ENCODE peak calls at places on chromosome 19, in seven cellular contexts. A, I, F, Z, Y, V and O are unnamed samples.

GRCh38 chr19:2774953-2775555 is 8.0 kb downstream of the SGTA start:
- DNase-seq in A (no peak), I (no peak), F (peak), Z (no peak), Y (no peak), V (no peak), O (no peak)

GRCh38 chr19:23785982-23786381 is 27.3 kb upstream of the ZNF681 start:
- DNase-seq in A (no peak), I (no peak), F (no peak), Z (no peak), Y (no peak), V (no peak), O (no peak)

GRCh38 chr19:47780215-47780551 is 1.7 kb downstream of the SELENOW start:
- DNase-seq in A (no peak), I (no peak), F (no peak), Z (no peak), Y (no peak), V (no peak), O (no peak)

GRCh38 chr19:48660854-48661731 is 11.7 kb downstream of the NTN5 start:
- DNase-seq in A (peak), I (peak), F (peak), Z (peak), Y (peak), V (peak), O (peak)

GRCh38 chr19:55454787-55455243 is 6.6 kb downstream of the ISOC2 start:
- DNase-seq in A (no peak), I (peak), F (no peak), Z (no peak), Y (peak), V (no peak), O (no peak)

GRCh38 chr19:58088521-58089052 is 9.4 kb downstream of the ZSCAN18 start:
- DNase-seq in A (no peak), I (no peak), F (no peak), Z (no peak), Y (no peak), V (no peak), O (no peak)

GRCh38 chr19:8429826-8430225 is 14.9 kb upstream of the HNRNPM start:
- DNase-seq in A (no peak), I (no peak), F (no peak), Z (no peak), Y (no peak), V (no peak), O (no peak)

GRCh38 chr19:36679455-36679854 is 8.0 kb upstream of the ZNF567 start:
- DNase-seq in A (no peak), I (no peak), F (no peak), Z (no peak), Y (no peak), V (no peak), O (no peak)

GRCh38 chr19:2045501-2046045 is 5.5 kb downstream of the MKNK2 start:
- DNase-seq in A (no peak), I (no peak), F (no peak), Z (peak), Y (no peak), V (no peak), O (no peak)

GRCh38 chr19:41595258-41595889 is 19.4 kb downstream of the CEACAM21 start:
- DNase-seq in A (no peak), I (peak), F (peak), Z (peak), Y (peak), V (peak), O (no peak)

GRCh38 chr19:56537442-56537841 is 1.3 kb upstream of the ZFP28 start:
- DNase-seq in A (no peak), I (no peak), F (no peak), Z (no peak), Y (no peak), V (no peak), O (no peak)
- H3K4me3 ChIP-seq in A (peak), I (peak), F (peak), Z (peak), Y (no peak), V (peak), O (peak)

DNA sequence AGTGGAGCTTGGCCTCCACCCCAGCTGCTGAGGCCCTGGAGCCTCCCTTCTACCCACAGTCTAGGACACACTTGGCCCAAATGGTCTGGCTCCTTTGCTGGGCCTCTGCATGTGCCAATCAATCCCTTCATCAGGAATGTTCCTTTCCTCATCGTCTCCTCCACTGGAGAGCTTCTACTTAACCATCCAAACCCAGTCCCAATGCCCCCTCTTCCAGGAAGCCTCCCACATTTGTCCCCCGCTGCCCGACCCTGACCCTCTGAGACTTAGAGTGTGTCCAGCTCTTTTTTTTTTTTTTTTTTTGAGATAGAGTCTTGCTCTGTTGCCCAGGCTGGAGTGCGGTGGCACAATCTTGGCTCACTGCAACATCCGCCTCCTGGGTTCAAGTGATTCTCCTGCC is 2.5 kb downstream of the DUS3L start:
- DNase-seq in A (no peak), I (no peak), F (no peak), Z (no peak), Y (no peak), V (no peak), O (no peak)
- H3K27ac ChIP-seq in A (no peak), I (no peak), F (no peak), Z (no peak), Y (no peak), V (no peak), O (no peak)

DNA sequence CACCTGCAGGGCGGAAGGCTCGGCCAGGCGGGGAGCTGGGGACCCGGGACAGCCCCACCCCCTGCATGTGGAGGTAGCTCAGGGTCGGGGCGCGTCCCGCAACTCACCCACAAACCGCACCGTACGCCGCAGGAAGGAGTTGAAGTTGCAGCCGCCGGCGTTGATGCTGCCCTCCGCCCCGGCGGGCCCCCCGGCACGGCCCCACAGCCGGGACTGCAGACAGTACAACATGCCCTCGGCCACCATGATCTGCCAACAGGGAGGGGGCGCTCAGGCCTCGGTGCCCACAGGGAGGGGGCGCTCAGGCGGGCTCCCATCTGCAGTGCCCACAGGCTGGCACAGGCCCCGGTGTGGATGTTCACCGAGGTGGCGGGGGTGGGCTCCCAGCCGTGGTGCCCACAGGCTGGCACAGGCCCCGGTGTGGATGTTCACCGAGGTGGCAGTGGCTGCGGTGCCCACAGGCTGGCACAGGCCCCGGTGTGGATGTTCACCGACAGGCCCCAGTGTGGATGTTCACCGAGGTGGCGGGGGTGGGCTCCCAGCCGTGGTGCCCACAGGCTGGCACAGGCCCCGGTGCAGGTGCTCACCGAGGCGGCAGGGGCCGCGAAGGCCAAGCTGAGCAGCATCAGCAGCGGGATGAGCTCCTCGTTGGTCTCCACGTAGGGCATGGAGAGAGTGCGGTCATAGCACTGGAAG is 6.5 kb downstream of the PLPPR3 start:
- DNase-seq in A (no peak), I (no peak), F (no peak), Z (no peak), Y (no peak), V (peak), O (no peak)
- H3K4me3 ChIP-seq in A (no peak), I (no peak), F (no peak), Z (no peak), Y (no peak), V (no peak), O (no peak)

GRCh38 chr19:7393934-7394508 is 45.3 kb downstream of the ARHGEF18 start:
- DNase-seq in A (no peak), I (no peak), F (no peak), Z (no peak), Y (no peak), V (no peak), O (no peak)
- H3K27ac ChIP-seq in A (peak), I (peak), F (no peak), Z (no peak), Y (peak), V (no peak), O (no peak)

GRCh38 chr19:18893573-18894253 is 2.2 kb downstream of the CERS1 start:
- DNase-seq in A (no peak), I (no peak), F (no peak), Z (no peak), Y (no peak), V (peak), O (no peak)
- H3K4me3 ChIP-seq in A (no peak), I (no peak), F (peak), Z (peak), Y (no peak), V (no peak), O (no peak)

GRCh38 chr19:28426902-28427232 is 786.1 kb downstream of the UQCRFS1 start:
- DNase-seq in A (no peak), I (no peak), F (no peak), Z (no peak), Y (no peak), V (no peak), O (no peak)
- H3K27ac ChIP-seq in A (no peak), I (no peak), F (no peak), Z (no peak), Y (no peak), V (no peak), O (no peak)

GRCh38 chr19:33194884-33195710 is 967 bp downstream of the LRP3 start:
- DNase-seq in A (no peak), I (no peak), F (peak), Z (peak), Y (peak), V (no peak), O (no peak)
- H3K4me3 ChIP-seq in A (peak), I (no peak), F (peak), Z (peak), Y (peak), V (peak), O (peak)

DNA sequence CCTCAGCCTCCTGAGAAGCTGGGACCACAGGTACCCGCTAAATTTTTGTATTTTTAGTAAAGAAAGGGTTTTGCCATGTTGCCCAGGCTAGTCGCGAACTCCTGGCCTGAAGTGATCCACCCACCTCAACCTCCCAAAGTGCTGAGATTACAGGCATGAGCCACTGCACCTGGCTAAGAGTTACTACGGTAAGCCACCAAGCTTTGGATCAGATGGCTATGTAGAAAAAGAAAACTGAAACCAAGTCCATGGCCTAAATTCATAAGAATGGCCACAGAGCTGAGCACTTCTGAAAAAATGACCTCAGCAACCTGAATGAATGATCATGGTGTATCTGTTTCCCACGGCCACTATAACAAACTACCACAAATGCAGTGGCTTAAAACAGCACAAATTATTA is 9.4 kb downstream of the OPA3 start:
- DNase-seq in A (no peak), I (no peak), F (no peak), Z (no peak), Y (no peak), V (no peak), O (no peak)
- H3K27ac ChIP-seq in A (no peak), I (no peak), F (peak), Z (peak), Y (no peak), V (no peak), O (no peak)

GRCh38 chr19:982567-983170 is 1.5 kb upstream of the WDR18 start:
- DNase-seq in A (peak), I (peak), F (peak), Z (peak), Y (peak), V (peak), O (no peak)
- H3K4me3 ChIP-seq in A (peak), I (no peak), F (peak), Z (peak), Y (peak), V (peak), O (peak)

GRCh38 chr19:13102416-13102665 is 317 bp downstream of the LYL1 start:
- DNase-seq in A (no peak), I (no peak), F (no peak), Z (no peak), Y (no peak), V (no peak), O (no peak)
- H3K27ac ChIP-seq in A (peak), I (peak), F (peak), Z (peak), Y (peak), V (peak), O (peak)